ENCODE peak calls at places on chromosomes 7 and 10, in five cellular contexts. One of them, this sample, is unnamed.
A peak's percentile ranks its signal among the peaks of the same experiment; 100 is the strongest.

GRCh38 chr10:71835671-71836593 is 15.1 kb downstream of the PSAP start:
- DNase-seq in heart left ventricle: peak; percentile 85
- DNase-seq in ovary: peak; percentile 45
- DNase-seq in colonic mucosa: no peak
- DNase-seq in HCT116: no peak
- DNase-seq in this sample: peak; percentile 32

GRCh38 chr10:124717911-124718734 is 26.1 kb downstream of the FAM53B start:
- DNase-seq in heart left ventricle: no peak
- DNase-seq in ovary: no peak
- DNase-seq in colonic mucosa: no peak
- DNase-seq in HCT116: no peak
- DNase-seq in this sample: no peak

GRCh38 chr10:6204063-6204340 is 1.3 kb downstream of the PFKFB3 start:
- DNase-seq in heart left ventricle: peak; percentile 39
- DNase-seq in ovary: peak; percentile 64
- DNase-seq in colonic mucosa: peak; percentile 59
- DNase-seq in HCT116: no peak
- DNase-seq in this sample: no peak

GRCh38 chr7:103524042-103524907 is 78.3 kb upstream of the SLC26A5 start:
- DNase-seq in heart left ventricle: no peak
- DNase-seq in ovary: no peak
- DNase-seq in colonic mucosa: no peak
- DNase-seq in HCT116: peak; percentile 12
- DNase-seq in this sample: no peak

GRCh38 chr10:127759276-127759675 is 22.3 kb downstream of the FOXI2 start:
- DNase-seq in heart left ventricle: no peak
- DNase-seq in ovary: no peak
- DNase-seq in colonic mucosa: no peak
- DNase-seq in HCT116: no peak
- DNase-seq in this sample: no peak

GRCh38 chr7:8594115-8594514 is 160.7 kb downstream of the NXPH1 start:
- DNase-seq in heart left ventricle: no peak
- DNase-seq in ovary: no peak
- DNase-seq in colonic mucosa: no peak
- DNase-seq in HCT116: no peak
- DNase-seq in this sample: no peak

GRCh38 chr7:41809487-41810257 is 106.8 kb upstream of the INHBA start:
- DNase-seq in heart left ventricle: no peak
- DNase-seq in ovary: no peak
- DNase-seq in colonic mucosa: no peak
- DNase-seq in HCT116: no peak
- DNase-seq in this sample: no peak

GRCh38 chr10:13317474-13317873 is 17.6 kb upstream of the PHYH start:
- DNase-seq in heart left ventricle: no peak
- DNase-seq in ovary: no peak
- DNase-seq in colonic mucosa: no peak
- DNase-seq in HCT116: no peak
- DNase-seq in this sample: no peak

GRCh38 chr7:16078076-16078952 is 343.0 kb downstream of the CRPPA start:
- DNase-seq in heart left ventricle: no peak
- DNase-seq in ovary: no peak
- DNase-seq in colonic mucosa: peak; percentile 60
- DNase-seq in HCT116: peak; percentile 69
- DNase-seq in this sample: no peak

GRCh38 chr7:40298421-40298820 is 163.6 kb downstream of the SUGCT start:
- DNase-seq in heart left ventricle: no peak
- DNase-seq in ovary: no peak
- DNase-seq in colonic mucosa: no peak
- DNase-seq in HCT116: no peak
- DNase-seq in this sample: no peak

GRCh38 chr10:663844-664243 is 25.6 kb downstream of the DIP2C start:
- DNase-seq in heart left ventricle: no peak
- DNase-seq in ovary: no peak
- DNase-seq in colonic mucosa: no peak
- DNase-seq in HCT116: no peak
- DNase-seq in this sample: no peak

GRCh38 chr7:2862831-2863361 is 18.8 kb upstream of the GNA12 start:
- DNase-seq in heart left ventricle: peak; percentile 32
- DNase-seq in ovary: no peak
- DNase-seq in colonic mucosa: no peak
- DNase-seq in HCT116: no peak
- DNase-seq in this sample: no peak

GRCh38 chr10:30386801-30387588 is 37.9 kb upstream of the MTPAP start:
- DNase-seq in heart left ventricle: no peak
- DNase-seq in ovary: no peak
- DNase-seq in colonic mucosa: no peak
- DNase-seq in HCT116: no peak
- DNase-seq in this sample: no peak

GRCh38 chr10:126977216-126977615 is 72.0 kb downstream of the DOCK1 start:
- DNase-seq in heart left ventricle: no peak
- DNase-seq in ovary: no peak
- DNase-seq in colonic mucosa: no peak
- DNase-seq in HCT116: no peak
- DNase-seq in this sample: no peak

GRCh38 chr10:81820418-81820817 is 54.6 kb upstream of the NRG3 start:
- DNase-seq in heart left ventricle: no peak
- DNase-seq in ovary: no peak
- DNase-seq in colonic mucosa: no peak
- DNase-seq in HCT116: no peak
- DNase-seq in this sample: no peak

GRCh38 chr10:79102056-79102874 is 33.5 kb downstream of the ZMIZ1 start:
- DNase-seq in heart left ventricle: peak; percentile 78
- DNase-seq in ovary: peak; percentile 84
- DNase-seq in colonic mucosa: peak; percentile 67
- DNase-seq in HCT116: no peak
- DNase-seq in this sample: no peak

GRCh38 chr10:34816067-34817002 is 1.2 kb upstream of the PARD3 start:
- DNase-seq in heart left ventricle: peak; percentile 40
- DNase-seq in ovary: peak; percentile 46
- DNase-seq in colonic mucosa: peak; percentile 44
- DNase-seq in HCT116: no peak
- DNase-seq in this sample: no peak

GRCh38 chr10:90969947-90970673 is 49.2 kb upstream of the ANKRD1 start:
- DNase-seq in heart left ventricle: no peak
- DNase-seq in ovary: no peak
- DNase-seq in colonic mucosa: no peak
- DNase-seq in HCT116: no peak
- DNase-seq in this sample: no peak

GRCh38 chr10:69345402-69345801 is 67.1 kb downstream of the HK1 start:
- DNase-seq in heart left ventricle: peak; percentile 63
- DNase-seq in ovary: no peak
- DNase-seq in colonic mucosa: no peak
- DNase-seq in HCT116: no peak
- DNase-seq in this sample: no peak

GRCh38 chr7:29881724-29882123 is 75.4 kb downstream of the WIPF3 start:
- DNase-seq in heart left ventricle: no peak
- DNase-seq in ovary: no peak
- DNase-seq in colonic mucosa: no peak
- DNase-seq in HCT116: no peak
- DNase-seq in this sample: no peak

GRCh38 chr10:13717936-13718772 is 131.4 kb downstream of the PRPF18 start:
- DNase-seq in heart left ventricle: peak; percentile 89
- DNase-seq in ovary: peak; percentile 73
- DNase-seq in colonic mucosa: peak; percentile 67
- DNase-seq in HCT116: no peak
- DNase-seq in this sample: no peak

GRCh38 chr10:124694467-124695195 is 49.5 kb downstream of the FAM53B start:
- DNase-seq in heart left ventricle: no peak
- DNase-seq in ovary: no peak
- DNase-seq in colonic mucosa: no peak
- DNase-seq in HCT116: no peak
- DNase-seq in this sample: no peak

DNA sequence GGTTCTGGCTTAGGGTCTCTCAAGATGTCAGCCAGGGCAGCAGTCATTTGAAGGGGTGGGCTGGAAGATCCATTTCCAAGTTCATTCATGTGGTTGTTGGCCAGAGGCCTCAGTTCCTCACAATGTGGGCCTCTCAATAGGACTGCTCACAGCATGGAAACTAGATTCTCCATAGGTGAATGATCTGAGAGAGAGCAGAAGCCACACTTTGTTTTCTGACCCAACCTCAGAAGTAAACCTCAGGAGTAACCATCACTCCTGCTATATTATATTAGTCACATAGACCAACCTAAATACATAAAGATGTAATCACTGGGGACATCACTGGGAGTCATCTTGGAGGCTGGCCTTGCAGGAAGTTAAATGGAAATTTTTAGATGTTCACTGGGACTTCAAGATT is 42.2 kb downstream of the GBF1 start:
- DNase-seq in heart left ventricle: no peak
- DNase-seq in ovary: no peak
- DNase-seq in colonic mucosa: no peak
- DNase-seq in HCT116: no peak
- DNase-seq in this sample: no peak
- H3K4me1 ChIP-seq in heart left ventricle: peaks cover 63% of the 10 kb centered on the region
- H3K4me1 ChIP-seq in ovary: no peaks in the 10 kb centered on the region
- H3K4me1 ChIP-seq in colonic mucosa: no peaks in the 10 kb centered on the region
- H3K4me1 ChIP-seq in HCT116: no peaks in the 10 kb centered on the region
- H3K4me1 ChIP-seq in this sample: peaks cover 18% of the 10 kb centered on the region

DNA sequence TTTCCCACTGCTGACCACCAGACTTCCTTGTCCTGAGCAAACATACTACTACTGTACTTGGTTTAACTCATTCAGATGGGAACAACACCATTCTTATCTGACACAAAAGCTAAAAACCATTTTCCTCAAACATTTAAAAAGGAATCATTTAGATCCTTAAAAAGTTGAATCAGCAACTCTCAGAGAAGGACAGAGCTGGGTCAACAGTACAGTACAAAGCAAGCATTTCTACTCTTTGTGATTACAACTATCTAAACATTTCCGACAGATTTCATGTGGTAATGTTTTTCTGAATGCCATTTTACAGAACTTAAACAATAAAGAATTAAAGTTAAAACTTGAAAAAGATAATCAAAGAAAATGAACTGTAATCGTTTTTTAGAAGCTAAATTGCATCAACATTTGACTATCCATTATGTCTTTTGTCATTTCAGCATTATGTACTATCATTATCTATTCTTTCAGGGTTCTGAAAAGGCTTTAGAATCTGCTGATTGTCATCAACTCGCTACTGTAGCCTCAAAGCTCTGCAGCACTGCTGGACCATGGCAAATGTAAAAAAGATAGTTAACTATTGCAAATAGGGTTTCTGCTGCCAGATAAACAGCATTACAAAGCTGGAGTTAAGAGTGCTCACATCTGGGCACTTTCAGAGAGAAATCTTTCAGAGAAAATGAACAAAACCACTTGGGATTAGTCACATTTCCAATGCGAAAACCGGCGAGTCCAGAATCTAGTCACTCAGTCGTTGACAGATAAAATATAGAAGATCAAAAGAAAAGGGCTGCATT is 160.4 kb upstream of the LAMB4 start:
- DNase-seq in heart left ventricle: no peak
- DNase-seq in ovary: no peak
- DNase-seq in colonic mucosa: no peak
- DNase-seq in HCT116: no peak
- DNase-seq in this sample: no peak
- H3K4me3 ChIP-seq in heart left ventricle: no peak overlapping the region
- H3K4me3 ChIP-seq in ovary: no peak overlapping the region
- H3K4me3 ChIP-seq in colonic mucosa: no peak overlapping the region
- H3K4me3 ChIP-seq in HCT116: no peak overlapping the region
- H3K4me3 ChIP-seq in this sample: no peak overlapping the region

GRCh38 chr10:11161910-11162309 is 144.2 kb downstream of the CELF2 start:
- DNase-seq in heart left ventricle: no peak
- DNase-seq in ovary: no peak
- DNase-seq in colonic mucosa: no peak
- DNase-seq in HCT116: no peak
- DNase-seq in this sample: no peak
- H3K27ac ChIP-seq in heart left ventricle: no peak overlapping the region
- H3K27ac ChIP-seq in ovary: no peak overlapping the region
- H3K27ac ChIP-seq in colonic mucosa: peak overlapping the region; percentile 14
- H3K27ac ChIP-seq in HCT116: no peak overlapping the region
- H3K27ac ChIP-seq in this sample: peak overlapping the region; percentile 91

GRCh38 chr10:99442394-99442793 is 12.0 kb upstream of the GOT1 start:
- DNase-seq in heart left ventricle: no peak
- DNase-seq in ovary: no peak
- DNase-seq in colonic mucosa: no peak
- DNase-seq in HCT116: no peak
- DNase-seq in this sample: no peak

GRCh38 chr10:99443483-99443882 is 13.1 kb upstream of the GOT1 start:
- DNase-seq in heart left ventricle: no peak
- DNase-seq in ovary: no peak
- DNase-seq in colonic mucosa: no peak
- DNase-seq in HCT116: no peak
- DNase-seq in this sample: no peak

GRCh38 chr10:99450156-99450555 is 19.7 kb upstream of the GOT1 start:
- DNase-seq in heart left ventricle: no peak
- DNase-seq in ovary: no peak
- DNase-seq in colonic mucosa: no peak
- DNase-seq in HCT116: no peak
- DNase-seq in this sample: no peak

GRCh38 chr10:99449023-99449422 is 18.6 kb upstream of the GOT1 start:
- DNase-seq in heart left ventricle: no peak
- DNase-seq in ovary: no peak
- DNase-seq in colonic mucosa: no peak
- DNase-seq in HCT116: no peak
- DNase-seq in this sample: no peak

DNA sequence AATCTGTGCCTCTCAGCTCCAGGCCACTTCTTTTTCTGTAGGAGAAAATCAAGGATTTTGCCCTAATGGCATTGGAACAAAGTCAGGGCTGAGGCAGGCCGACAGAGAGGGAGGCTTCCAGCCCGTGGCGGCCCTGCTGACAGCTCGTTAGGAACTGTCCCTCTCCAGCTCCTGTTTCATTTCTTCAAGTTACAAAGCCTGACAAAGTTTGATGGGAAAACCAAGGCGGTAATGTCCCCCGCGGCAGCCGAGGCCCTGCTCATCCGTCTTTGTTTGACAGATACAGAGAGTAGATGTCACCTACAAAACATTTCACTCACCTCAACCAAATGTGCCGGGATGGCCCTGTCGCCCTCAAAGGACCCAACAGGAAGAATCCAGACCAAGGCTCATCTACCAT is 14.3 kb upstream of the GOT1 start:
- DNase-seq in heart left ventricle: no peak
- DNase-seq in ovary: no peak
- DNase-seq in colonic mucosa: no peak
- DNase-seq in HCT116: no peak
- DNase-seq in this sample: no peak
- H3K4me1 ChIP-seq in heart left ventricle: no peaks in the 10 kb centered on the region
- H3K4me1 ChIP-seq in ovary: peaks cover 6% of the 10 kb centered on the region
- H3K4me1 ChIP-seq in colonic mucosa: no peaks in the 10 kb centered on the region
- H3K4me1 ChIP-seq in HCT116: no peaks in the 10 kb centered on the region
- H3K4me1 ChIP-seq in this sample: no peaks in the 10 kb centered on the region

This sample was measured in esophagus squamous epithelium.